ENCODE peak calls at places on chromosomes 12 and 14, in eight cellular contexts. One of them, this sample, is unnamed.

GRCh38 chr14:68685419-68686211 is 107.3 kb downstream of the ZFP36L1 start:
- DNase-seq in kidney epithelial cell: peak
- DNase-seq in glutamatergic neuron: no peak
- DNase-seq in MCF 10A: peak
- DNase-seq in Kasumi-1: peak
- DNase-seq in lung: no peak
- DNase-seq in fibroblast of the conjunctiva: no peak
- DNase-seq in kidney glomerular epithelial cell: peak
- DNase-seq in this sample: no peak

GRCh38 chr12:86367137-86367536 is 110.9 kb upstream of the MGAT4C start:
- DNase-seq in kidney epithelial cell: no peak
- DNase-seq in glutamatergic neuron: no peak
- DNase-seq in MCF 10A: no peak
- DNase-seq in Kasumi-1: no peak
- DNase-seq in lung: no peak
- DNase-seq in fibroblast of the conjunctiva: no peak
- DNase-seq in kidney glomerular epithelial cell: no peak
- DNase-seq in this sample: no peak

GRCh38 chr14:72476657-72477499 is 417.0 kb downstream of the DPF3 start:
- DNase-seq in kidney epithelial cell: peak
- DNase-seq in glutamatergic neuron: no peak
- DNase-seq in MCF 10A: peak
- DNase-seq in Kasumi-1: peak
- DNase-seq in lung: peak
- DNase-seq in fibroblast of the conjunctiva: no peak
- DNase-seq in kidney glomerular epithelial cell: peak
- DNase-seq in this sample: no peak

GRCh38 chr14:77980475-77981321 is 180.8 kb downstream of the ADCK1 start:
- DNase-seq in kidney epithelial cell: no peak
- DNase-seq in glutamatergic neuron: peak
- DNase-seq in MCF 10A: no peak
- DNase-seq in Kasumi-1: no peak
- DNase-seq in lung: peak
- DNase-seq in fibroblast of the conjunctiva: no peak
- DNase-seq in kidney glomerular epithelial cell: no peak
- DNase-seq in this sample: peak

GRCh38 chr12:116126610-116127009 is 150.9 kb downstream of the MED13L start:
- DNase-seq in kidney epithelial cell: no peak
- DNase-seq in glutamatergic neuron: no peak
- DNase-seq in MCF 10A: peak
- DNase-seq in Kasumi-1: no peak
- DNase-seq in lung: no peak
- DNase-seq in fibroblast of the conjunctiva: no peak
- DNase-seq in kidney glomerular epithelial cell: no peak
- DNase-seq in this sample: no peak

GRCh38 chr14:55127491-55127951 is 1.5 kb upstream of the LGALS3 start:
- DNase-seq in kidney epithelial cell: peak
- DNase-seq in glutamatergic neuron: no peak
- DNase-seq in MCF 10A: peak
- DNase-seq in Kasumi-1: no peak
- DNase-seq in lung: no peak
- DNase-seq in fibroblast of the conjunctiva: no peak
- DNase-seq in kidney glomerular epithelial cell: peak
- DNase-seq in this sample: no peak

GRCh38 chr12:19434538-19434937 is 4.8 kb upstream of the AEBP2 start:
- DNase-seq in kidney epithelial cell: no peak
- DNase-seq in glutamatergic neuron: no peak
- DNase-seq in MCF 10A: no peak
- DNase-seq in Kasumi-1: peak
- DNase-seq in lung: no peak
- DNase-seq in fibroblast of the conjunctiva: no peak
- DNase-seq in kidney glomerular epithelial cell: no peak
- DNase-seq in this sample: peak

GRCh38 chr12:7966558-7966957 is 30.6 kb upstream of the SLC2A3 start:
- DNase-seq in kidney epithelial cell: no peak
- DNase-seq in glutamatergic neuron: no peak
- DNase-seq in MCF 10A: peak
- DNase-seq in Kasumi-1: no peak
- DNase-seq in lung: no peak
- DNase-seq in fibroblast of the conjunctiva: no peak
- DNase-seq in kidney glomerular epithelial cell: no peak
- DNase-seq in this sample: no peak

GRCh38 chr12:67431436-67432049 is 162.4 kb downstream of the CAND1 start:
- DNase-seq in kidney epithelial cell: no peak
- DNase-seq in glutamatergic neuron: no peak
- DNase-seq in MCF 10A: no peak
- DNase-seq in Kasumi-1: no peak
- DNase-seq in lung: no peak
- DNase-seq in fibroblast of the conjunctiva: no peak
- DNase-seq in kidney glomerular epithelial cell: no peak
- DNase-seq in this sample: no peak

GRCh38 chr14:91389173-91389572 is 28.4 kb downstream of the CCDC88C start:
- DNase-seq in kidney epithelial cell: no peak
- DNase-seq in glutamatergic neuron: no peak
- DNase-seq in MCF 10A: no peak
- DNase-seq in Kasumi-1: no peak
- DNase-seq in lung: no peak
- DNase-seq in fibroblast of the conjunctiva: no peak
- DNase-seq in kidney glomerular epithelial cell: no peak
- DNase-seq in this sample: no peak

GRCh38 chr12:80679346-80680131 is 27.9 kb upstream of the MYF6 start:
- DNase-seq in kidney epithelial cell: no peak
- DNase-seq in glutamatergic neuron: no peak
- DNase-seq in MCF 10A: no peak
- DNase-seq in Kasumi-1: no peak
- DNase-seq in lung: no peak
- DNase-seq in fibroblast of the conjunctiva: no peak
- DNase-seq in kidney glomerular epithelial cell: no peak
- DNase-seq in this sample: no peak

This sample was measured in esophagus muscularis mucosa.